ENCODE peak calls at places on chromosome 17, in nine cellular contexts. Y is A549, M is HCT116, T is GM12878, C is SK-N-SH, B is K562, I is Panc1, F is HL-60, J is HepG2. W is an unnamed sample.

GRCh38 chr17:55347341-55347740 is 74.3 kb downstream of the MMD start:
- DNase-seq in Y (no peak), M (no peak), T (no peak), C (no peak), B (no peak), I (no peak), F (no peak), J (no peak), W (no peak)

GRCh38 chr17:43328650-43329049 is 70.1 kb upstream of the ARL4D start:
- DNase-seq in Y (no peak), M (no peak), T (no peak), C (no peak), B (no peak), I (no peak), F (no peak), J (no peak), W (no peak)

GRCh38 chr17:70119961-70120360 is 44.9 kb downstream of the KCNJ16 start:
- DNase-seq in Y (no peak), M (no peak), T (no peak), C (no peak), B (no peak), I (no peak), F (no peak), J (no peak), W (no peak)

GRCh38 chr17:15966879-15967248 is 21.9 kb downstream of the ADORA2B start:
- DNase-seq in Y (no peak), M (no peak), T (no peak), C (no peak), B (no peak), I (no peak), F (no peak), J (peak), W (peak)

GRCh38 chr17:55577687-55578086 is 66.4 kb upstream of the SMIM36 start:
- DNase-seq in Y (no peak), M (no peak), T (no peak), C (no peak), B (no peak), I (no peak), F (no peak), J (no peak), W (no peak)

GRCh38 chr17:35313875-35314409 is 59.5 kb downstream of the SLFN11 start:
- DNase-seq in Y (no peak), M (no peak), T (no peak), C (peak), B (peak), I (no peak), F (no peak), J (no peak), W (peak)

GRCh38 chr17:76266244-76266938 is 1.2 kb downstream of the UBALD2 start:
- DNase-seq in Y (no peak), M (no peak), T (no peak), C (peak), B (no peak), I (no peak), F (no peak), J (peak), W (no peak)

GRCh38 chr17:38693700-38694329 is 11.3 kb upstream of the MLLT6 start:
- DNase-seq in Y (no peak), M (no peak), T (no peak), C (peak), B (no peak), I (no peak), F (no peak), J (peak), W (no peak)

GRCh38 chr17:81427446-81428120 is 32.3 kb downstream of the BAHCC1 start:
- DNase-seq in Y (no peak), M (no peak), T (no peak), C (peak), B (no peak), I (no peak), F (no peak), J (no peak), W (no peak)

GRCh38 chr17:67440311-67441051 is 63.4 kb downstream of the PITPNC1 start:
- DNase-seq in Y (no peak), M (no peak), T (no peak), C (no peak), B (no peak), I (no peak), F (no peak), J (no peak), W (no peak)

GRCh38 chr17:5798104-5798503 is 213.8 kb upstream of the NLRP1 start:
- DNase-seq in Y (no peak), M (no peak), T (no peak), C (no peak), B (no peak), I (no peak), F (no peak), J (no peak), W (peak)

GRCh38 chr17:56690441-56691291 is 97.2 kb downstream of the NOG start:
- DNase-seq in Y (no peak), M (no peak), T (no peak), C (no peak), B (no peak), I (no peak), F (no peak), J (no peak), W (no peak)

GRCh38 chr17:41396340-41396739 is 1.1 kb downstream of the KRT31 start:
- DNase-seq in Y (no peak), M (no peak), T (no peak), C (no peak), B (no peak), I (no peak), F (no peak), J (no peak), W (no peak)
- H3K27ac ChIP-seq in Y (no peak), M (no peak), T (no peak), C (no peak), B (no peak), I (no peak), F (no peak), J (no peak), W (no peak)

GRCh38 chr17:28131592-28131991 is 89.1 kb downstream of the NLK start:
- DNase-seq in Y (no peak), M (no peak), T (no peak), C (no peak), B (no peak), I (no peak), F (no peak), J (no peak), W (no peak)
- TF ChIP-seq REST in Y (no peak), M (no peak), T (no peak), C (no peak), B (no peak), I (no peak), F (no peak), J (no peak), W (no peak)

DNA sequence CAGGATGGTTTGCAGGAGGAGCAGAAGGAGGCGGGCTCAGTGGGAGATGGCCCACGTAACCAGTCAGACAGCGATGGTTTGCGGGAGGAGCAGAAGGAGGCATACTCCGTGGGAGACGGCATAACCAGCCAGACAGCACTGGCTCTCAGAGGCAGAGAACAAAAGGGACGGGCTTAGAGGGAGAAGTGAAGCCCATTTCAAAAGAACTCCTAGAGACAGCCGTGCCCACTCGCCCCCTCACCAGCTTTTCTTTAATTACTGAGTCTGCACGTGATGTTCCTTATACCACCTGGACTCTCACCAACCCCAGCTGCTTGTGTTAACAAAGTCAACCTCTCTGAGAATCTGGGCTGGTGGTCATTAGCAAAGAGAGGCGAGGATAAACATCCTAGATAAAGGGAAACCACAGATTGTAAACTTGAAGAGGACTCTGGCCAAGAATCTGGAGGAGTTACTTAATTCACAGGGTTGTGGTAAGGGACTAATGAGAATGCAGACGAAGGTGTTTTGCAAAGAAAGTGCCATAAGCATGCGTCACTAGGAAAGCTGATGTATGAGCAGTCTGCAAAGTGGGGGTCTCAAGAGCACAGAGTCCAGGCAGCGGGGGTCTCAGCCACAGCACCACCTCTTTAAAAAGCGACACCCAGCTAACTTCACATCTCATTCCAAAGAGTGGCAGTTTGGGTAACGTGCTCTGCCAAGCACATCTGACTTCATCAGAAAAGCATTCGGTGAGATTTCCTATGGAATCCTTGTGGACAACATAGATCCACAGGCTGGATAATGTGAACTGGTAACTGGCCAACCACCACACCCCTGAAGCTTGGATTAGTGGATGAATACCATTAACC is 51.7 kb downstream of the NXN start:
- DNase-seq in Y (peak), M (peak), T (no peak), C (no peak), B (no peak), I (peak), F (no peak), J (no peak), W (no peak)
- H3K27ac ChIP-seq in Y (peak), M (peak), T (no peak), C (no peak), B (no peak), I (peak), F (no peak), J (no peak), W (peak)

GRCh38 chr17:72122668-72123495 is 2.1 kb downstream of the SOX9 start:
- DNase-seq in Y (no peak), M (no peak), T (no peak), C (peak), B (no peak), I (no peak), F (no peak), J (peak), W (peak)
- TF ChIP-seq REST in Y (no peak), M (no peak), T (no peak), C (no peak), B (no peak), I (no peak), F (no peak), J (no peak), W (no peak)

GRCh38 chr17:41943492-41943891 is 13.1 kb downstream of the ODAD4 start:
- DNase-seq in Y (no peak), M (no peak), T (no peak), C (no peak), B (no peak), I (no peak), F (no peak), J (no peak), W (no peak)

GRCh38 chr17:41942626-41943025 is 12.2 kb downstream of the ODAD4 start:
- DNase-seq in Y (no peak), M (no peak), T (no peak), C (no peak), B (no peak), I (no peak), F (no peak), J (no peak), W (no peak)

GRCh38 chr17:41939044-41939695 is 8.8 kb downstream of the ODAD4 start:
- DNase-seq in Y (no peak), M (no peak), T (no peak), C (no peak), B (no peak), I (no peak), F (no peak), J (no peak), W (no peak)

GRCh38 chr17:41937970-41938851 is 7.8 kb downstream of the ODAD4 start:
- DNase-seq in Y (no peak), M (no peak), T (no peak), C (peak), B (peak), I (no peak), F (no peak), J (no peak), W (no peak)

DNA sequence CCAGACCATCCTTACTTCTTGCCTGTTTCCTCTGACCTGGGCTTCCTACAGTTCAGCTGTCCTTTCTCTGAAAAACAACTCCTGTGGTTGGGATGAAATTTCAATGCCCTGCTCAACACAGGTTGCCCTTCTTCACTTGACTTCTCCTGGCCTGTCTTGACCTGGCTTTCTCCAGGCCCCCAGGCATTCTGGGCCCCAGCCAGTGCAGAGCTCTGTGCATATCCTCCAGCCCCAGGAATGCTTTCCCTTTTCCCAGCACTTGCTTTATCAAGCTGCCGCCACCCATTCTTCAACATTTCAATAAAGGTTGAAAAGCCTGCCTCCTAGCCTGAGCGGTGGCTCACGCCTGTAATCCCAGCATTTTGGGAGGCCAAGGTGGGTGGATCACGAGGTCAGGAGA is 10.7 kb downstream of the ODAD4 start:
- DNase-seq in Y (no peak), M (no peak), T (no peak), C (no peak), B (no peak), I (no peak), F (no peak), J (no peak), W (no peak)
- H3K27ac ChIP-seq in Y (no peak), M (no peak), T (no peak), C (no peak), B (no peak), I (no peak), F (no peak), J (no peak), W (no peak)

DNA sequence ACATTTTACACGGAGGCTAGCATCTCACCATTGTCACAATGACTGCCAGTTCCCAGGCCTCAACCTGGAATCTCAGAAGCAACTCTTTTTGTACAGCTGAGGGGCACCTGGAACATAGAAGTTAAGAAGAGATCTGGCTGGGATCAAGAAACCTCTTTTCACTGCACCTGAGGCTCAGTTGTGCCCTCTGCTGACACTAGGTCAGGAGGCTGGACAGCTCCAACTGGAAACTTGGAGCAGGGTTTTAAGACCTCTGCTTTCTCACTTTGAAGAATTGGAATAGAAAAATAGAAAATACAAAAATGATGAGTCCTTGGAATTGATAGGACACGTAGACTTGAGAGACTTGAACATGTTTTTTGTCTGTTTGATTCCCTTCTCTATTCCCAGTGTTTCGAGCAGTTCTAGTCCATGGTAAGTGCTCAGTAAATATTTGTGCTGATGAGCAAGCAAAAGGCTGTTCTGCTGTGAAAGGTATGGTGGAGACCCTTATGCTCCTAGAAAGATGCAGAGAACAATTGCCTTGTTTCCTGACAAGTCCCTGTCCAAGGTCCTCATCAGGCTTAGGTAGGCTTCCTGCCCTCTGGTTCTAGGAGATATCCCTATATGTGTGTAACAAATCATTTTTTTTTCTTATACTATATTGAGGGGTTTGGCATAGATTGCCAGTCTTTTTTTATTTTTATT is 13.6 kb upstream of the PPM1D start:
- DNase-seq in Y (peak), M (no peak), T (no peak), C (no peak), B (no peak), I (no peak), F (no peak), J (peak), W (peak)
- TF ChIP-seq REST in Y (peak), M (peak), T (peak), C (peak), B (peak), I (peak), F (peak), J (peak), W (peak)

GRCh38 chr17:606501-607243 is 108.0 kb downstream of the VPS53 start:
- DNase-seq in Y (peak), M (no peak), T (no peak), C (no peak), B (no peak), I (no peak), F (no peak), J (no peak), W (no peak)

GRCh38 chr17:608911-609882 is 105.4 kb downstream of the VPS53 start:
- DNase-seq in Y (no peak), M (no peak), T (peak), C (peak), B (no peak), I (no peak), F (no peak), J (no peak), W (no peak)

GRCh38 chr17:614637-615546 is 99.7 kb downstream of the VPS53 start:
- DNase-seq in Y (no peak), M (no peak), T (no peak), C (no peak), B (no peak), I (no peak), F (no peak), J (no peak), W (no peak)

GRCh38 chr17:607341-608060 is 107.1 kb downstream of the VPS53 start:
- DNase-seq in Y (no peak), M (no peak), T (no peak), C (no peak), B (no peak), I (no peak), F (no peak), J (no peak), W (no peak)

GRCh38 chr17:610285-610684 is 104.4 kb downstream of the VPS53 start:
- DNase-seq in Y (no peak), M (no peak), T (no peak), C (no peak), B (no peak), I (no peak), F (no peak), J (no peak), W (no peak)
- H3K27ac ChIP-seq in Y (no peak), M (no peak), T (no peak), C (no peak), B (no peak), I (no peak), F (no peak), J (no peak), W (no peak)

GRCh38 chr17:40363480-40363838 is 1.1 kb downstream of the GJD3 start:
- DNase-seq in Y (peak), M (no peak), T (no peak), C (no peak), B (no peak), I (no peak), F (peak), J (no peak), W (no peak)
- TF ChIP-seq REST in Y (no peak), M (no peak), T (no peak), C (no peak), B (no peak), I (no peak), F (no peak), J (no peak), W (no peak)

GRCh38 chr17:2924211-2924610 is 128.0 kb downstream of the RAP1GAP2 start:
- DNase-seq in Y (no peak), M (no peak), T (no peak), C (peak), B (no peak), I (no peak), F (no peak), J (no peak), W (peak)
- H3K27ac ChIP-seq in Y (peak), M (no peak), T (no peak), C (peak), B (no peak), I (no peak), F (no peak), J (no peak), W (no peak)

W was measured in GM23338.